ENCODE peak calls at places on chromosomes 7 and 10, in eight cellular contexts. One of them, this sample, is unnamed.

GRCh38 chr7:127317447-127317961 is 64.8 kb upstream of the GRM8 start:
- DNase-seq in lower lobe of right lung: no peak
- DNase-seq in tibial artery: no peak
- DNase-seq in neural progenitor cell: no peak
- DNase-seq in esophagus squamous epithelium: no peak
- DNase-seq in fibroblast of lung: no peak
- DNase-seq in hepatocyte: no peak
- DNase-seq in CD8-positive, alpha-beta memory T cell: no peak
- DNase-seq in this sample: no peak

GRCh38 chr10:23174075-23174973 is 17.8 kb upstream of the PTF1A start:
- DNase-seq in hepatocyte: no peak
- DNase-seq in CD8-positive, alpha-beta memory T cell: no peak
- DNase-seq in tibial artery: no peak
- DNase-seq in lower lobe of right lung: no peak
- DNase-seq in fibroblast of lung: no peak
- DNase-seq in neural progenitor cell: peak; percentile 46
- DNase-seq in esophagus squamous epithelium: no peak
- DNase-seq in this sample: no peak

GRCh38 chr7:99098824-99099498 is 44.9 kb downstream of the SMURF1 start:
- DNase-seq in lower lobe of right lung: no peak
- DNase-seq in hepatocyte: peak; percentile 67
- DNase-seq in esophagus squamous epithelium: no peak
- DNase-seq in CD8-positive, alpha-beta memory T cell: no peak
- DNase-seq in tibial artery: no peak
- DNase-seq in fibroblast of lung: no peak
- DNase-seq in neural progenitor cell: no peak
- DNase-seq in this sample: no peak

GRCh38 chr10:102395677-102396197 is at the start of gene NFKB2:
- DNase-seq in esophagus squamous epithelium: no peak
- DNase-seq in fibroblast of lung: no peak
- DNase-seq in neural progenitor cell: no peak
- DNase-seq in CD8-positive, alpha-beta memory T cell: no peak
- DNase-seq in hepatocyte: peak; percentile 70
- DNase-seq in tibial artery: no peak
- DNase-seq in lower lobe of right lung: no peak
- DNase-seq in this sample: no peak

GRCh38 chr7:130276796-130277762 is 10.4 kb downstream of the CPA2 start:
- DNase-seq in esophagus squamous epithelium: no peak
- DNase-seq in neural progenitor cell: no peak
- DNase-seq in fibroblast of lung: peak; percentile 88
- DNase-seq in CD8-positive, alpha-beta memory T cell: no peak
- DNase-seq in lower lobe of right lung: no peak
- DNase-seq in tibial artery: no peak
- DNase-seq in hepatocyte: no peak
- DNase-seq in this sample: peak; percentile 86

GRCh38 chr10:111347386-111348005 is 270.7 kb downstream of the ADRA2A start:
- DNase-seq in neural progenitor cell: no peak
- DNase-seq in CD8-positive, alpha-beta memory T cell: no peak
- DNase-seq in esophagus squamous epithelium: no peak
- DNase-seq in hepatocyte: peak; percentile 45
- DNase-seq in lower lobe of right lung: no peak
- DNase-seq in tibial artery: no peak
- DNase-seq in fibroblast of lung: no peak
- DNase-seq in this sample: no peak

GRCh38 chr10:123236122-123236521 is 81.9 kb downstream of the BUB3 start:
- DNase-seq in fibroblast of lung: peak; percentile 9
- DNase-seq in lower lobe of right lung: no peak
- DNase-seq in CD8-positive, alpha-beta memory T cell: no peak
- DNase-seq in esophagus squamous epithelium: no peak
- DNase-seq in hepatocyte: no peak
- DNase-seq in neural progenitor cell: peak; percentile 54
- DNase-seq in tibial artery: no peak
- DNase-seq in this sample: no peak

GRCh38 chr7:77687100-77687746 is 9.0 kb upstream of the RSBN1L start:
- DNase-seq in esophagus squamous epithelium: no peak
- DNase-seq in CD8-positive, alpha-beta memory T cell: no peak
- DNase-seq in lower lobe of right lung: no peak
- DNase-seq in neural progenitor cell: no peak
- DNase-seq in hepatocyte: no peak
- DNase-seq in tibial artery: no peak
- DNase-seq in fibroblast of lung: peak; percentile 55
- DNase-seq in this sample: peak; percentile 48

GRCh38 chr10:3500408-3500856 is 284.6 kb downstream of the KLF6 start:
- DNase-seq in esophagus squamous epithelium: no peak
- DNase-seq in lower lobe of right lung: peak; percentile 77
- DNase-seq in CD8-positive, alpha-beta memory T cell: no peak
- DNase-seq in tibial artery: peak; percentile 69
- DNase-seq in neural progenitor cell: peak; percentile 92
- DNase-seq in fibroblast of lung: peak; percentile 97
- DNase-seq in hepatocyte: peak; percentile 74
- DNase-seq in this sample: peak; percentile 98

GRCh38 chr7:33854951-33855350 is 50.4 kb upstream of the BMPER start:
- DNase-seq in tibial artery: no peak
- DNase-seq in esophagus squamous epithelium: no peak
- DNase-seq in CD8-positive, alpha-beta memory T cell: no peak
- DNase-seq in fibroblast of lung: peak; percentile 98
- DNase-seq in neural progenitor cell: no peak
- DNase-seq in hepatocyte: no peak
- DNase-seq in lower lobe of right lung: no peak
- DNase-seq in this sample: peak; percentile 97

GRCh38 chr7:108627476-108628051 is 57.9 kb downstream of the DNAJB9 start:
- DNase-seq in CD8-positive, alpha-beta memory T cell: no peak
- DNase-seq in tibial artery: no peak
- DNase-seq in fibroblast of lung: no peak
- DNase-seq in hepatocyte: no peak
- DNase-seq in esophagus squamous epithelium: no peak
- DNase-seq in lower lobe of right lung: no peak
- DNase-seq in neural progenitor cell: no peak
- DNase-seq in this sample: no peak

GRCh38 chr7:127792528-127793342 is 140.7 kb downstream of the SND1 start:
- DNase-seq in tibial artery: no peak
- DNase-seq in hepatocyte: peak; percentile 14
- DNase-seq in fibroblast of lung: no peak
- DNase-seq in lower lobe of right lung: no peak
- DNase-seq in CD8-positive, alpha-beta memory T cell: peak; percentile 12
- DNase-seq in esophagus squamous epithelium: no peak
- DNase-seq in neural progenitor cell: peak; percentile 71
- DNase-seq in this sample: no peak

GRCh38 chr10:95096143-95096542 is 26.8 kb upstream of the CYP2C8 start:
- DNase-seq in neural progenitor cell: no peak
- DNase-seq in tibial artery: no peak
- DNase-seq in hepatocyte: no peak
- DNase-seq in esophagus squamous epithelium: no peak
- DNase-seq in lower lobe of right lung: no peak
- DNase-seq in fibroblast of lung: no peak
- DNase-seq in CD8-positive, alpha-beta memory T cell: no peak
- DNase-seq in this sample: no peak

GRCh38 chr10:33157108-33157507 is 177.4 kb downstream of the NRP1 start:
- DNase-seq in tibial artery: no peak
- DNase-seq in esophagus squamous epithelium: no peak
- DNase-seq in fibroblast of lung: peak; percentile 69
- DNase-seq in lower lobe of right lung: no peak
- DNase-seq in CD8-positive, alpha-beta memory T cell: no peak
- DNase-seq in hepatocyte: no peak
- DNase-seq in neural progenitor cell: no peak
- DNase-seq in this sample: no peak

GRCh38 chr7:139860090-139860773 is 31.2 kb downstream of the TBXAS1 start:
- DNase-seq in hepatocyte: no peak
- DNase-seq in CD8-positive, alpha-beta memory T cell: no peak
- DNase-seq in lower lobe of right lung: peak; percentile 84
- DNase-seq in tibial artery: peak; percentile 66
- DNase-seq in fibroblast of lung: no peak
- DNase-seq in neural progenitor cell: no peak
- DNase-seq in esophagus squamous epithelium: no peak
- DNase-seq in this sample: no peak

GRCh38 chr10:110868981-110869380 is 2.7 kb upstream of the PDCD4 start:
- DNase-seq in fibroblast of lung: no peak
- DNase-seq in esophagus squamous epithelium: no peak
- DNase-seq in neural progenitor cell: no peak
- DNase-seq in CD8-positive, alpha-beta memory T cell: peak; percentile 47
- DNase-seq in lower lobe of right lung: no peak
- DNase-seq in tibial artery: no peak
- DNase-seq in hepatocyte: no peak
- DNase-seq in this sample: no peak

GRCh38 chr7:11300231-11300630 is 326.6 kb downstream of the PHF14 start:
- DNase-seq in CD8-positive, alpha-beta memory T cell: no peak
- DNase-seq in tibial artery: no peak
- DNase-seq in lower lobe of right lung: no peak
- DNase-seq in hepatocyte: no peak
- DNase-seq in neural progenitor cell: no peak
- DNase-seq in esophagus squamous epithelium: no peak
- DNase-seq in fibroblast of lung: no peak
- DNase-seq in this sample: no peak

DNA sequence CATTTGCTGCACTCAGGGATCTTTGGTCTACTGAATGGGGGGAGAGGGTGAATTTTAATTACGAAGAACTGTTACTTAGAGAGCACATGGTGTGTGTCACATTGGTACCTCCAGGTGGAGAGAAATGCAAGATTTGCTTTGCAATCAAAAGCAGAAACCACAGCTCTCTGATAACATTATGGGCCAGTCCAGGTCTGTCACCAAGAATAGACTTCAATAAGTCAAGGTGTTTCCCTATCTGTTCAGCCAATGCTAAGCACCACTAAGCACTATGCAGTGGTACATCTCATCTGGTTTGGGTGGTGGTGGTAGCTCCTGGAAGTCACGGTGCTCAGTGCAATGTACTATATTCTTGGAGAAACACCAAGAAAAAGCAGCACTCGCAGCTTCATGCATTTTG is 119.6 kb upstream of the AFAP1L2 start:
- DNase-seq in neural progenitor cell: no peak
- DNase-seq in lower lobe of right lung: no peak
- DNase-seq in hepatocyte: no peak
- DNase-seq in fibroblast of lung: no peak
- DNase-seq in esophagus squamous epithelium: no peak
- DNase-seq in tibial artery: no peak
- DNase-seq in CD8-positive, alpha-beta memory T cell: no peak
- DNase-seq in this sample: no peak
- H3K4me1 ChIP-seq in neural progenitor cell: peaks cover 62% of the 10 kb centered on the region
- H3K4me1 ChIP-seq in lower lobe of right lung: peaks cover 70% of the 10 kb centered on the region
- H3K4me1 ChIP-seq in hepatocyte: peaks cover 56% of the 10 kb centered on the region
- H3K4me1 ChIP-seq in fibroblast of lung: peaks cover 10% of the 10 kb centered on the region
- H3K4me1 ChIP-seq in esophagus squamous epithelium: peaks cover 88% of the 10 kb centered on the region
- H3K4me1 ChIP-seq in tibial artery: peaks cover 8% of the 10 kb centered on the region
- H3K4me1 ChIP-seq in CD8-positive, alpha-beta memory T cell: peaks cover 82% of the 10 kb centered on the region
- H3K4me1 ChIP-seq in this sample: peaks cover 24% of the 10 kb centered on the region

GRCh38 chr7:1093916-1094508 is 6.1 kb downstream of the GPER1 start:
- DNase-seq in hepatocyte: no peak
- DNase-seq in CD8-positive, alpha-beta memory T cell: no peak
- DNase-seq in lower lobe of right lung: no peak
- DNase-seq in tibial artery: no peak
- DNase-seq in neural progenitor cell: no peak
- DNase-seq in esophagus squamous epithelium: no peak
- DNase-seq in fibroblast of lung: no peak
- DNase-seq in this sample: no peak

GRCh38 chr7:1093506-1093850 is 5.6 kb downstream of the GPER1 start:
- DNase-seq in lower lobe of right lung: no peak
- DNase-seq in neural progenitor cell: no peak
- DNase-seq in tibial artery: no peak
- DNase-seq in fibroblast of lung: no peak
- DNase-seq in CD8-positive, alpha-beta memory T cell: no peak
- DNase-seq in esophagus squamous epithelium: no peak
- DNase-seq in hepatocyte: no peak
- DNase-seq in this sample: no peak

GRCh38 chr7:1096156-1097119 is 8.5 kb downstream of the GPER1 start:
- DNase-seq in hepatocyte: peak; percentile 40
- DNase-seq in tibial artery: no peak
- DNase-seq in lower lobe of right lung: peak; percentile 74
- DNase-seq in fibroblast of lung: peak; percentile 29
- DNase-seq in esophagus squamous epithelium: no peak
- DNase-seq in neural progenitor cell: no peak
- DNase-seq in CD8-positive, alpha-beta memory T cell: no peak
- DNase-seq in this sample: no peak

GRCh38 chr7:1095621-1096155 is 7.8 kb downstream of the GPER1 start:
- DNase-seq in lower lobe of right lung: no peak
- DNase-seq in fibroblast of lung: no peak
- DNase-seq in esophagus squamous epithelium: no peak
- DNase-seq in neural progenitor cell: no peak
- DNase-seq in tibial artery: peak; percentile 41
- DNase-seq in CD8-positive, alpha-beta memory T cell: no peak
- DNase-seq in hepatocyte: no peak
- DNase-seq in this sample: no peak

GRCh38 chr7:1094870-1095269 is 7.0 kb downstream of the GPER1 start:
- DNase-seq in hepatocyte: no peak
- DNase-seq in fibroblast of lung: no peak
- DNase-seq in esophagus squamous epithelium: no peak
- DNase-seq in tibial artery: no peak
- DNase-seq in lower lobe of right lung: no peak
- DNase-seq in CD8-positive, alpha-beta memory T cell: no peak
- DNase-seq in neural progenitor cell: no peak
- DNase-seq in this sample: no peak
- H3K27ac ChIP-seq in hepatocyte: no peak overlapping the region
- H3K27ac ChIP-seq in fibroblast of lung: no peak overlapping the region
- H3K27ac ChIP-seq in esophagus squamous epithelium: no peak overlapping the region
- H3K27ac ChIP-seq in tibial artery: peak overlapping the region; percentile 81
- H3K27ac ChIP-seq in lower lobe of right lung: no peak overlapping the region
- H3K27ac ChIP-seq in CD8-positive, alpha-beta memory T cell: no peak overlapping the region
- H3K27ac ChIP-seq in neural progenitor cell: no peak overlapping the region
- H3K27ac ChIP-seq in this sample: no peak overlapping the region

DNA sequence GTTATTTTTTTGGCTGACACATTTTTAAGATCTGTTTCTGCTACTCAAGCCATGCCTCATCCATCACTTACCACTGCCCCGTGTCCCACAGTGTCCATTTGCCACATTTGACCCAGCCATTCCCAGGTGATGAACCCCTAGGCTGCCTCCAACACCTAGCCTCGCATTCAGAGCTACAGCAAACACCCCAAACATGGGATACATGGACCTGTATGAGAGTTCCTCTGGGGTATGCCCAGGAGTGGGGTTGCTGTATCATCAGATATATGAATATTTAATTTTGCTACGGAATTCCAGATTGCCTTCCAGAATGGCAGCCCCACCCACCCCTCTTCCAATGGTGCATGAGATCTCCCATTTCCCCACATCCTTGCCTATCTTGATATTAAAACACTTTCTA is 190.1 kb upstream of the RNF32 start:
- DNase-seq in tibial artery: no peak
- DNase-seq in CD8-positive, alpha-beta memory T cell: no peak
- DNase-seq in lower lobe of right lung: no peak
- DNase-seq in hepatocyte: no peak
- DNase-seq in esophagus squamous epithelium: no peak
- DNase-seq in fibroblast of lung: no peak
- DNase-seq in neural progenitor cell: no peak
- DNase-seq in this sample: no peak
- H3K27me3 ChIP-seq in tibial artery: no peaks in the 10 kb centered on the region
- H3K27me3 ChIP-seq in CD8-positive, alpha-beta memory T cell: peaks cover 5% of the 10 kb centered on the region
- H3K27me3 ChIP-seq in lower lobe of right lung: no peaks in the 10 kb centered on the region
- H3K27me3 ChIP-seq in hepatocyte: no peaks in the 10 kb centered on the region
- H3K27me3 ChIP-seq in esophagus squamous epithelium: peaks cover 6% of the 10 kb centered on the region
- H3K27me3 ChIP-seq in fibroblast of lung: no peaks in the 10 kb centered on the region
- H3K27me3 ChIP-seq in neural progenitor cell: no peaks in the 10 kb centered on the region
- H3K27me3 ChIP-seq in this sample: peaks cover 3% of the 10 kb centered on the region

DNA sequence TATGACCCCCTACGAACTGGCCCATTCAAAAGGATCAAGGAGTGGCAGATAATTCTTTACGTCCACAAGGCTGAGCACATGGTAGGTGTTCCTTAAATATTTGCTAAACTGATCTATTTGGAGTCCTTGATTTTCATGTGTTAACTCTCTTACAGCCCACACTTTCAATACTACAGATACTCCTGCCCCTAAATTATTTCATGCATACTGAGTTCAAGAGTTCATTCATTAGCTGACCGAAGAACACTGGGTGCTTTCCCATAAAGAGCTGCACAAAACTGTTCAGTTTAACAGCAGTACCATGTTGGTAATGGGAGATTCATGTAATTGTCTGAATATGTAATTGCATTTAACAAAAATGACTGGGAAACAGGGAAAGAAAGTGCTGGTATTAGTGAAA is 170.5 kb upstream of the ADO start:
- DNase-seq in CD8-positive, alpha-beta memory T cell: no peak
- DNase-seq in esophagus squamous epithelium: no peak
- DNase-seq in neural progenitor cell: no peak
- DNase-seq in lower lobe of right lung: no peak
- DNase-seq in tibial artery: no peak
- DNase-seq in hepatocyte: no peak
- DNase-seq in fibroblast of lung: no peak
- DNase-seq in this sample: no peak
- H3K4me1 ChIP-seq in CD8-positive, alpha-beta memory T cell: peaks cover 45% of the 10 kb centered on the region
- H3K4me1 ChIP-seq in esophagus squamous epithelium: peaks cover 25% of the 10 kb centered on the region
- H3K4me1 ChIP-seq in neural progenitor cell: no peaks in the 10 kb centered on the region
- H3K4me1 ChIP-seq in lower lobe of right lung: peaks cover 54% of the 10 kb centered on the region
- H3K4me1 ChIP-seq in tibial artery: peaks cover 4% of the 10 kb centered on the region
- H3K4me1 ChIP-seq in hepatocyte: peaks cover 6% of the 10 kb centered on the region
- H3K4me1 ChIP-seq in fibroblast of lung: peaks cover 14% of the 10 kb centered on the region
- H3K4me1 ChIP-seq in this sample: peaks cover 15% of the 10 kb centered on the region

This sample was measured in astrocyte.